ENCODE peak calls at places on chromosomes 7 and 10, in seven cellular contexts. One of them, this sample, is unnamed.
A peak's percentile ranks its signal among the peaks of the same experiment; 100 is the strongest.

GRCh38 chr7:85070967-85071628 is 115.8 kb downstream of the SEMA3D start:
- DNase-seq in RWPE1: no peak
- DNase-seq in CD4-positive, alpha-beta T cell: no peak
- DNase-seq in neural progenitor cell: no peak
- DNase-seq in SJCRH30: no peak
- DNase-seq in IMR-90: peak; percentile 74
- DNase-seq in GM23338: no peak
- DNase-seq in this sample: peak; percentile 76

GRCh38 chr7:111089822-111090426 is 1.0 kb upstream of the LRRN3 start:
- DNase-seq in RWPE1: peak; percentile 41
- DNase-seq in CD4-positive, alpha-beta T cell: no peak
- DNase-seq in neural progenitor cell: peak; percentile 49
- DNase-seq in SJCRH30: no peak
- DNase-seq in IMR-90: peak; percentile 64
- DNase-seq in GM23338: peak; percentile 78
- DNase-seq in this sample: no peak

GRCh38 chr7:16791895-16792294 is 12.9 kb downstream of the AGR2 start:
- DNase-seq in RWPE1: no peak
- DNase-seq in CD4-positive, alpha-beta T cell: no peak
- DNase-seq in neural progenitor cell: no peak
- DNase-seq in SJCRH30: no peak
- DNase-seq in IMR-90: no peak
- DNase-seq in GM23338: no peak
- DNase-seq in this sample: no peak

GRCh38 chr10:116272497-116273221 is at the start of gene GFRA1:
- DNase-seq in RWPE1: no peak
- DNase-seq in CD4-positive, alpha-beta T cell: no peak
- DNase-seq in neural progenitor cell: peak; percentile 69
- DNase-seq in SJCRH30: peak; percentile 62
- DNase-seq in IMR-90: peak; percentile 7
- DNase-seq in GM23338: peak; percentile 81
- DNase-seq in this sample: no peak

GRCh38 chr10:113953505-113954272 is 90.0 kb upstream of the ADRB1 start:
- DNase-seq in RWPE1: no peak
- DNase-seq in CD4-positive, alpha-beta T cell: no peak
- DNase-seq in neural progenitor cell: no peak
- DNase-seq in SJCRH30: no peak
- DNase-seq in IMR-90: no peak
- DNase-seq in GM23338: peak; percentile 39
- DNase-seq in this sample: no peak

GRCh38 chr10:79192677-79193003 is 123.9 kb downstream of the ZMIZ1 start:
- DNase-seq in RWPE1: peak; percentile 46
- DNase-seq in CD4-positive, alpha-beta T cell: no peak
- DNase-seq in neural progenitor cell: no peak
- DNase-seq in SJCRH30: peak; percentile 93
- DNase-seq in IMR-90: peak; percentile 73
- DNase-seq in GM23338: no peak
- DNase-seq in this sample: no peak

GRCh38 chr7:17986826-17987225 is 40.8 kb downstream of the PRPS1L1 start:
- DNase-seq in RWPE1: peak; percentile 46
- DNase-seq in CD4-positive, alpha-beta T cell: no peak
- DNase-seq in neural progenitor cell: no peak
- DNase-seq in SJCRH30: no peak
- DNase-seq in IMR-90: peak; percentile 88
- DNase-seq in GM23338: no peak
- DNase-seq in this sample: peak; percentile 14

GRCh38 chr10:84208023-84208422 is 13.7 kb downstream of the CDHR1 start:
- DNase-seq in RWPE1: no peak
- DNase-seq in CD4-positive, alpha-beta T cell: no peak
- DNase-seq in neural progenitor cell: no peak
- DNase-seq in SJCRH30: no peak
- DNase-seq in IMR-90: no peak
- DNase-seq in GM23338: no peak
- DNase-seq in this sample: no peak

GRCh38 chr10:45473126-45473525 is 99.1 kb downstream of the ALOX5 start:
- DNase-seq in RWPE1: no peak
- DNase-seq in CD4-positive, alpha-beta T cell: no peak
- DNase-seq in neural progenitor cell: no peak
- DNase-seq in SJCRH30: no peak
- DNase-seq in IMR-90: no peak
- DNase-seq in GM23338: no peak
- DNase-seq in this sample: no peak

GRCh38 chr7:157978766-157979165 is 608.9 kb downstream of the PTPRN2 start:
- DNase-seq in RWPE1: no peak
- DNase-seq in CD4-positive, alpha-beta T cell: no peak
- DNase-seq in neural progenitor cell: no peak
- DNase-seq in SJCRH30: no peak
- DNase-seq in IMR-90: no peak
- DNase-seq in GM23338: no peak
- DNase-seq in this sample: no peak

GRCh38 chr7:19351756-19352155 is 206.5 kb upstream of the FERD3L start:
- DNase-seq in RWPE1: no peak
- DNase-seq in CD4-positive, alpha-beta T cell: no peak
- DNase-seq in neural progenitor cell: no peak
- DNase-seq in SJCRH30: no peak
- DNase-seq in IMR-90: peak; percentile 4
- DNase-seq in GM23338: no peak
- DNase-seq in this sample: no peak

GRCh38 chr7:101923276-101923985 is 106.0 kb downstream of the CUX1 start:
- DNase-seq in RWPE1: no peak
- DNase-seq in CD4-positive, alpha-beta T cell: no peak
- DNase-seq in neural progenitor cell: no peak
- DNase-seq in SJCRH30: no peak
- DNase-seq in IMR-90: peak; percentile 55
- DNase-seq in GM23338: no peak
- DNase-seq in this sample: no peak

GRCh38 chr10:95071107-95071660 is 1.9 kb upstream of the CYP2C8 start:
- DNase-seq in RWPE1: no peak
- DNase-seq in CD4-positive, alpha-beta T cell: no peak
- DNase-seq in neural progenitor cell: no peak
- DNase-seq in SJCRH30: no peak
- DNase-seq in IMR-90: no peak
- DNase-seq in GM23338: no peak
- DNase-seq in this sample: no peak

GRCh38 chr10:61828034-61828433 is 73.5 kb upstream of the ARID5B start:
- DNase-seq in RWPE1: no peak
- DNase-seq in CD4-positive, alpha-beta T cell: no peak
- DNase-seq in neural progenitor cell: no peak
- DNase-seq in SJCRH30: no peak
- DNase-seq in IMR-90: no peak
- DNase-seq in GM23338: no peak
- DNase-seq in this sample: no peak

GRCh38 chr7:106305732-106306131 is 20.9 kb upstream of the NAMPT start:
- DNase-seq in RWPE1: no peak
- DNase-seq in CD4-positive, alpha-beta T cell: no peak
- DNase-seq in neural progenitor cell: no peak
- DNase-seq in SJCRH30: no peak
- DNase-seq in IMR-90: no peak
- DNase-seq in GM23338: no peak
- DNase-seq in this sample: no peak

GRCh38 chr7:116357776-116358670 is 141.5 kb upstream of the CAV2 start:
- DNase-seq in RWPE1: peak; percentile 26
- DNase-seq in CD4-positive, alpha-beta T cell: no peak
- DNase-seq in neural progenitor cell: no peak
- DNase-seq in SJCRH30: no peak
- DNase-seq in IMR-90: peak; percentile 62
- DNase-seq in GM23338: no peak
- DNase-seq in this sample: no peak

GRCh38 chr10:132449051-132449825 is 52.2 kb downstream of the PWWP2B start:
- DNase-seq in RWPE1: no peak
- DNase-seq in CD4-positive, alpha-beta T cell: no peak
- DNase-seq in neural progenitor cell: no peak
- DNase-seq in SJCRH30: no peak
- DNase-seq in IMR-90: no peak
- DNase-seq in GM23338: no peak
- DNase-seq in this sample: no peak

DNA sequence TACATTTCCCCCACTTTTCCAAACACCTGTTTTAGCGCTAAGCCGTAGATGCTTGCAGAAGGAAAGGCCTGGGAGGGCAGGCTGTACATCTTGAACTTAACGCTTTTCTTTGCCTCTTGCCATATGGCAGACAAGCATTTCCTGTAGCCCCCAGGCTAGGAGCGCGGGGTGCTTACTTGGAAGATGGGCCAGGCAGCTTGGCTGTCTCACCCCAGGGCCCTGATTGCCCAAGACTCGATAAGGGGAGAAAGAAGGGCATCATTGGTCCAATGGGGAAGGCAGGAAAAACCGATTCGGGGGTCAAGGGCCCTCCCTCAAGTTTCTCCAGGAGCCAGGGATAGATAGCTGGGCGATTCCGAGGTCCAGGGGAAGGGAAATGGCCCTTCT is 1.7 kb downstream of the HOXA10 start:
- DNase-seq in RWPE1: no peak
- DNase-seq in CD4-positive, alpha-beta T cell: peak; percentile 32
- DNase-seq in neural progenitor cell: no peak
- DNase-seq in SJCRH30: peak; percentile 30
- DNase-seq in IMR-90: no peak
- DNase-seq in GM23338: no peak
- DNase-seq in this sample: no peak
- H3K27ac ChIP-seq in RWPE1: peak overlapping the region; percentile 95
- H3K27ac ChIP-seq in CD4-positive, alpha-beta T cell: no peak overlapping the region
- H3K27ac ChIP-seq in neural progenitor cell: no peak overlapping the region
- H3K27ac ChIP-seq in SJCRH30: peak overlapping the region; percentile 82
- H3K27ac ChIP-seq in IMR-90: no peak overlapping the region
- H3K27ac ChIP-seq in GM23338: no peak overlapping the region
- H3K27ac ChIP-seq in this sample: peak overlapping the region; percentile 93

GRCh38 chr10:103493362-103493871 is at the start of gene NEURL1:
- DNase-seq in RWPE1: no peak
- DNase-seq in CD4-positive, alpha-beta T cell: no peak
- DNase-seq in neural progenitor cell: peak; percentile 94
- DNase-seq in SJCRH30: peak; percentile 55
- DNase-seq in IMR-90: no peak
- DNase-seq in GM23338: peak; percentile 90
- DNase-seq in this sample: no peak
- H3K27ac ChIP-seq in RWPE1: no peak within 1 kb of the TSS
- H3K27ac ChIP-seq in CD4-positive, alpha-beta T cell: no peak within 1 kb of the TSS
- H3K27ac ChIP-seq in neural progenitor cell: no peak within 1 kb of the TSS
- H3K27ac ChIP-seq in SJCRH30: peak within 1 kb of the TSS; percentile 20
- H3K27ac ChIP-seq in IMR-90: no peak within 1 kb of the TSS
- H3K27ac ChIP-seq in GM23338: no peak within 1 kb of the TSS
- H3K27ac ChIP-seq in this sample: no peak within 1 kb of the TSS

GRCh38 chr7:120475994-120476393 is 203.0 kb downstream of the KCND2 start:
- DNase-seq in RWPE1: no peak
- DNase-seq in CD4-positive, alpha-beta T cell: no peak
- DNase-seq in neural progenitor cell: no peak
- DNase-seq in SJCRH30: no peak
- DNase-seq in IMR-90: no peak
- DNase-seq in GM23338: no peak
- DNase-seq in this sample: no peak
- H3K27ac ChIP-seq in RWPE1: no peak overlapping the region
- H3K27ac ChIP-seq in CD4-positive, alpha-beta T cell: no peak overlapping the region
- H3K27ac ChIP-seq in neural progenitor cell: no peak overlapping the region
- H3K27ac ChIP-seq in SJCRH30: no peak overlapping the region
- H3K27ac ChIP-seq in IMR-90: no peak overlapping the region
- H3K27ac ChIP-seq in GM23338: no peak overlapping the region
- H3K27ac ChIP-seq in this sample: no peak overlapping the region

GRCh38 chr7:128833939-128834310 is 3.7 kb downstream of the FLNC start:
- DNase-seq in RWPE1: no peak
- DNase-seq in CD4-positive, alpha-beta T cell: no peak
- DNase-seq in neural progenitor cell: peak; percentile 12
- DNase-seq in SJCRH30: no peak
- DNase-seq in IMR-90: no peak
- DNase-seq in GM23338: no peak
- DNase-seq in this sample: no peak

GRCh38 chr7:128835790-128836641 is 5.8 kb downstream of the FLNC start:
- DNase-seq in RWPE1: no peak
- DNase-seq in CD4-positive, alpha-beta T cell: no peak
- DNase-seq in neural progenitor cell: no peak
- DNase-seq in SJCRH30: peak; percentile 92
- DNase-seq in IMR-90: peak; percentile 66
- DNase-seq in GM23338: no peak
- DNase-seq in this sample: no peak

GRCh38 chr7:128833148-128833938 is 3.1 kb downstream of the FLNC start:
- DNase-seq in RWPE1: no peak
- DNase-seq in CD4-positive, alpha-beta T cell: no peak
- DNase-seq in neural progenitor cell: peak; percentile 69
- DNase-seq in SJCRH30: peak; percentile 99
- DNase-seq in IMR-90: peak; percentile 88
- DNase-seq in GM23338: peak; percentile 55
- DNase-seq in this sample: no peak

GRCh38 chr7:128836729-128837348 is 6.6 kb downstream of the FLNC start:
- DNase-seq in RWPE1: no peak
- DNase-seq in CD4-positive, alpha-beta T cell: no peak
- DNase-seq in neural progenitor cell: no peak
- DNase-seq in SJCRH30: no peak
- DNase-seq in IMR-90: no peak
- DNase-seq in GM23338: no peak
- DNase-seq in this sample: no peak

GRCh38 chr7:128835231-128835751 is 5.1 kb downstream of the FLNC start:
- DNase-seq in RWPE1: no peak
- DNase-seq in CD4-positive, alpha-beta T cell: no peak
- DNase-seq in neural progenitor cell: no peak
- DNase-seq in SJCRH30: no peak
- DNase-seq in IMR-90: no peak
- DNase-seq in GM23338: no peak
- DNase-seq in this sample: no peak
- H3K27ac ChIP-seq in RWPE1: no peak overlapping the region
- H3K27ac ChIP-seq in CD4-positive, alpha-beta T cell: no peak overlapping the region
- H3K27ac ChIP-seq in neural progenitor cell: no peak overlapping the region
- H3K27ac ChIP-seq in SJCRH30: peak overlapping the region; percentile 85
- H3K27ac ChIP-seq in IMR-90: no peak overlapping the region
- H3K27ac ChIP-seq in GM23338: no peak overlapping the region
- H3K27ac ChIP-seq in this sample: no peak overlapping the region

DNA sequence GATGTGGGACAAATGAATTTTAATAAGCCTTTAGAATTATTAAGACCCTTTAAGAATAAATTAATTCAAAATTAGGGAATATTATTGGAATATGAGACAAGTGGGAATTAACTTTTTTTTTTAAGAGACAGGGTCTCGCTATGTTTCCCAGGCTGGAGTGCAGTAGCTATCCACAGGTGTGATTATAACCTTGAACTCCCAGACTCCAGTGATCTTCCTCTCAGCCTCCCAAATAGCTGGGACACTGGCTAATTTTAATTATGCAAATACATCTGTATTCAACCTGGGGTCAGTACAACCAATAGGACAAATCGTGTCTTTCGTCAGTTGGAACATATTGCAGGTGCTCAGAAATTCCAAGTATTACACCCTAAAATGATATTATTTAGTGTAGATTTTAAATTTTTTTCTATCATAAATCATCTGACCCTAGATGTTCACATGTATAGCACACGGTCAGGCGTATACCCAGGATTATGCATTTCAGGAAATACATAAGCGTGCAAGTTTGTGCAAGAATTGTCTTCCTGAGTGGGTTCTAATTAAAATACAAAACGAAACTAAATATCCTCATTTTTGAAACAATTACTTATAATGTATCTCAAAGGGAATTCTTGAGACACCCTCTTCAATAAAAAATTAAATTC is 1.2 kb downstream of the NT5C3A start:
- DNase-seq in RWPE1: no peak
- DNase-seq in CD4-positive, alpha-beta T cell: no peak
- DNase-seq in neural progenitor cell: no peak
- DNase-seq in SJCRH30: no peak
- DNase-seq in IMR-90: no peak
- DNase-seq in GM23338: no peak
- DNase-seq in this sample: no peak
- H3K27ac ChIP-seq in RWPE1: peak overlapping the region; percentile 95
- H3K27ac ChIP-seq in CD4-positive, alpha-beta T cell: no peak overlapping the region
- H3K27ac ChIP-seq in neural progenitor cell: no peak overlapping the region
- H3K27ac ChIP-seq in SJCRH30: peak overlapping the region; percentile 88
- H3K27ac ChIP-seq in IMR-90: no peak overlapping the region
- H3K27ac ChIP-seq in GM23338: no peak overlapping the region
- H3K27ac ChIP-seq in this sample: peak overlapping the region; percentile 81

GRCh38 chr10:88158506-88159123 is 295.2 kb downstream of the PTEN start:
- DNase-seq in RWPE1: no peak
- DNase-seq in CD4-positive, alpha-beta T cell: no peak
- DNase-seq in neural progenitor cell: no peak
- DNase-seq in SJCRH30: no peak
- DNase-seq in IMR-90: peak; percentile 33
- DNase-seq in GM23338: no peak
- DNase-seq in this sample: no peak
- H3K27ac ChIP-seq in RWPE1: peak overlapping the region; percentile 66
- H3K27ac ChIP-seq in CD4-positive, alpha-beta T cell: no peak overlapping the region
- H3K27ac ChIP-seq in neural progenitor cell: no peak overlapping the region
- H3K27ac ChIP-seq in SJCRH30: no peak overlapping the region
- H3K27ac ChIP-seq in IMR-90: peak overlapping the region; percentile 97
- H3K27ac ChIP-seq in GM23338: no peak overlapping the region
- H3K27ac ChIP-seq in this sample: peak overlapping the region; percentile 71

This sample was measured in epithelial cell of prostate.